ENCODE peak calls at places on chromosome 10, in ten cellular contexts. X is A549; D is endodermal cell; P is H1; I is CD8-positive, alpha-beta T cell; R is psoas muscle; Q is testis; Z is HCT116; V is aorta; Y is GM23248. U is an unnamed sample.

GRCh38 chr10:4074559-4075407 is 289.8 kb upstream of the KLF6 start:
- DNase-seq in P (no peak), Q (no peak), X (no peak), R (no peak), V (no peak), Z (no peak), D (no peak), I (no peak), Y (peak; percentile 65), U (no peak)

GRCh38 chr10:131981429-131982184 is at the start of gene BNIP3:
- DNase-seq in D (peak; percentile 97), V (peak; percentile 99), R (peak; percentile 98), Z (peak; percentile 39), I (peak; percentile 84), P (peak; percentile 65), Q (peak; percentile 93), X (peak; percentile 95), Y (peak; percentile 98), U (peak; percentile 92)

GRCh38 chr10:102578782-102579181 is 65.5 kb upstream of the TRIM8 start:
- DNase-seq in X (no peak), V (no peak), Z (no peak), Q (no peak), P (no peak), Y (no peak), D (no peak), R (no peak), I (no peak), U (no peak)

GRCh38 chr10:123472606-123473005 is 193.5 kb upstream of the GPR26 start:
- DNase-seq in R (no peak), Y (no peak), I (no peak), D (peak; percentile 82), V (no peak), Q (no peak), Z (no peak), X (no peak), P (no peak), U (no peak)

GRCh38 chr10:113067516-113067915 is 117.5 kb downstream of the TCF7L2 start:
- DNase-seq in P (no peak), D (no peak), Y (no peak), R (no peak), Z (no peak), V (no peak), I (no peak), Q (no peak), X (no peak), U (no peak)

GRCh38 chr10:44982114-44982460 is 3.5 kb upstream of the DEPP1 start:
- DNase-seq in V (peak; percentile 91), Q (no peak), X (no peak), I (no peak), Z (no peak), R (peak; percentile 80), D (no peak), P (no peak), Y (no peak), U (peak; percentile 93)

GRCh38 chr10:45418859-45419672 is 45.0 kb downstream of the ALOX5 start:
- DNase-seq in R (peak; percentile 83), Z (no peak), V (peak; percentile 87), X (no peak), Q (peak; percentile 63), I (no peak), D (peak; percentile 90), Y (peak; percentile 56), P (peak; percentile 44), U (no peak)

GRCh38 chr10:131534836-131535235 is 223.3 kb upstream of the TCERG1L start:
- DNase-seq in V (no peak), D (no peak), P (no peak), I (no peak), Q (no peak), X (no peak), R (no peak), Y (no peak), Z (no peak), U (no peak)

GRCh38 chr10:129761166-129761565 is 202.9 kb downstream of the EBF3 start:
- DNase-seq in X (no peak), Q (no peak), V (peak; percentile 53), R (no peak), D (peak; percentile 18), Y (no peak), I (no peak), P (no peak), Z (no peak), U (no peak)

GRCh38 chr10:89346264-89346971 is 18.6 kb downstream of the IFIT3 start:
- DNase-seq in Z (no peak), V (no peak), I (no peak), X (no peak), D (no peak), P (no peak), Q (no peak), R (no peak), Y (peak; percentile 57), U (peak; percentile 68)

GRCh38 chr10:125158528-125159485 is 1.6 kb downstream of the CTBP2 start:
- DNase-seq in Y (peak; percentile 71), R (peak; percentile 78), Q (peak; percentile 74), V (peak; percentile 83), D (peak; percentile 48), Z (no peak), P (no peak), I (no peak), X (peak; percentile 52), U (peak; percentile 44)

GRCh38 chr10:110498087-110498981 is 627 bp downstream of the DUSP5 start:
- DNase-seq in Q (peak; percentile 58), Z (no peak), D (peak; percentile 78), Y (peak; percentile 87), X (no peak), P (no peak), I (peak; percentile 24), V (peak; percentile 88), R (peak; percentile 72), U (no peak)

GRCh38 chr10:98186681-98187080 is 52.2 kb downstream of the R3HCC1L start:
- DNase-seq in V (no peak), I (no peak), Q (no peak), R (no peak), D (no peak), X (no peak), Z (no peak), P (no peak), Y (peak; percentile 59), U (no peak)

GRCh38 chr10:69318087-69318996 is 40.0 kb downstream of the HK1 start:
- DNase-seq in P (peak; percentile 29), I (peak; percentile 81), R (peak; percentile 96), D (peak; percentile 96), Y (peak; percentile 93), Q (peak; percentile 89), V (peak; percentile 97), X (peak; percentile 97), Z (peak; percentile 59), U (peak; percentile 98)

GRCh38 chr10:21518629-21519321 is 6.7 kb downstream of the SKIDA1 start:
- DNase-seq in I (no peak), P (no peak), R (no peak), D (peak; percentile 59), V (no peak), Y (peak; percentile 62), X (no peak), Z (no peak), Q (peak; percentile 87), U (peak; percentile 7)

GRCh38 chr10:58385784-58386112 is 538 bp downstream of the TFAM start:
- DNase-seq in P (peak; percentile 2), V (peak; percentile 67), Z (no peak), R (peak; percentile 43), X (peak; percentile 38), I (no peak), Q (peak; percentile 43), D (peak; percentile 78), Y (peak; percentile 77), U (peak; percentile 60)

GRCh38 chr10:78911533-78912340 is 157.0 kb upstream of the ZMIZ1 start:
- DNase-seq in I (no peak), X (no peak), D (no peak), Q (peak; percentile 34), R (peak; percentile 44), Z (no peak), V (peak; percentile 55), Y (no peak), P (no peak), U (no peak)
- H3K4me3 ChIP-seq in I (no peak overlapping the region), X (no peak overlapping the region), D (no peak overlapping the region), Q (no peak overlapping the region), R (no peak overlapping the region), Z (no peak overlapping the region), V (no peak overlapping the region), Y (no peak overlapping the region), P (no peak overlapping the region), U (no peak overlapping the region)

DNA sequence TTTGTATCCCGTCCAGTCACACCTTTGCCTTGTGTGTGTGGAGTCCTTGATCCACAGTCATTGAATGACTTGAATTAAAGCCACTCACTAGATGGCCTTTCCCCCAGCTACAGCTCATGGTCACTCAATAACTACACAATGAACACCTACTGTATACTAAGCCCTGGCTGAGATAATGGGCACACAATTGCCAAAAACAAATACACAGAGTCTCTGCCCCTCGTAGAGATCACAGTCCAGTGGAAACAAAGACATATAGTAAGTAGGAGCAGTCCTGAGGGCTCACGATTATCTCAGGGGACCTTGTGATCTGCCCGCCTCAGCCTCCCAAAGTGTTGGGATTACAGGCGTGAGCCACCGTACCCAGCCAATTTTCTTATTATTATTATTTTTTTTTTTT is 22.1 kb upstream of the DDIT4 start:
- DNase-seq in R (no peak), I (no peak), P (no peak), D (no peak), Y (no peak), X (no peak), V (no peak), Q (no peak), Z (no peak), U (no peak)
- H3K4me1 ChIP-seq in R (peaks cover 90% of the 10 kb centered on the region), I (peaks cover 89% of the 10 kb centered on the region), P (peaks cover 18% of the 10 kb centered on the region), D (peaks cover 8% of the 10 kb centered on the region), Y (peaks cover 16% of the 10 kb centered on the region), X (peaks cover 65% of the 10 kb centered on the region), V (peaks cover 7% of the 10 kb centered on the region), Q (peaks cover 80% of the 10 kb centered on the region), Z (peaks cover 32% of the 10 kb centered on the region), U (peaks cover 5% of the 10 kb centered on the region)

DNA sequence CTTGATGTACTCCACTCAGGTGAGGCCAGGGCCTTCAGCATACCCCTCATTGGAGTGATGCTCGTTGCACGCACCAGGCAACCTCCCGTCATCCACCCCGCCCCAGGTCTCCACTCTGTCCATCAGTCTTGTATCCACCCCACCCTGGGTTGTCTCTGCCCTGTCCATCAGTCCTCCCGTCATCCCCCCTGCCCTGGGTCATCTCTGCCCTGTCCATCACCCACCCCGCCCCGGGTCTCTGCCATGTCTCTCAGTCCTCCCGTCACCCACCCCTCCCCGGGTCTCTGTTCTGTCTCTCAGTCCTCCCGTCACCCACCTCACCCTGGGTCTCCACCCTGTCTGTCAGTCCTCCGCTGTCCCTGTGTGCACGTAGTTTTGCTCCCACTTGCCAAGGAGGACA is 59.9 kb downstream of the WDR37 start:
- DNase-seq in Z (no peak), D (peak; percentile 31), X (no peak), I (no peak), R (no peak), V (no peak), Y (no peak), Q (no peak), P (no peak), U (no peak)
- H3K27ac ChIP-seq in Z (no peak overlapping the region), D (no peak overlapping the region), X (no peak overlapping the region), I (no peak overlapping the region), R (peak overlapping the region; percentile 32), V (no peak overlapping the region), Y (no peak overlapping the region), Q (no peak overlapping the region), P (no peak overlapping the region), U (no peak overlapping the region)

DNA sequence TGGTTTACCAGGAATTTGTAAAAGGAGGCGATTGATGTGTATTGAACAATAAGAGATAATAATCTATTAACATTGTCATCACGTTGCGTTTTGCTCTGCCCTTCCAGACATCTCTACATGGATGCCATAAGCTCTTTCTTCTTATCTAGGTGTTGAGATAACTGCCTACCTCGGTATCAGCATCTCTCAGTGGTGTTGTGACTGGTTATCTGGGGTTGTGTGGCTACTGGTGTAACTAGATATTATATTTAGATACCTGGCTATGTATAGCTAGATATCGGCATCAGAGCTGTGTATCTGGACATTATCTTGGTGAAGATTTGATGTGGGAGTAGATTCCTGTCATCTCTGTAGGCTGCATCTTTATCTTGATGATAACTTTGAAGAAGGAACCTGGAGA is 17.2 kb downstream of the GATA3 start:
- DNase-seq in I (no peak), D (no peak), P (no peak), X (no peak), Z (no peak), Y (no peak), R (no peak), Q (no peak), V (no peak), U (no peak)
- H3K4me3 ChIP-seq in I (no peak overlapping the region), D (no peak overlapping the region), P (no peak overlapping the region), X (no peak overlapping the region), Z (no peak overlapping the region), Y (no peak overlapping the region), R (no peak overlapping the region), Q (no peak overlapping the region), V (no peak overlapping the region), U (no peak overlapping the region)

U was measured in PC-3.